ENCODE peak calls at places on chromosome 20, in five cellular contexts. I is IMR-90, K is transverse colon, T is upper lobe of right lung, Y is testis. V is an unnamed sample. For H3K4me1, the result is how much of the 10 kb centered on the place peaks cover.

GRCh38 chr20:32902456-32903420 is 44.0 kb downstream of the EFCAB8 start:
- DNase-seq in I (peak), K (peak), T (peak), Y (peak), V (peak)

GRCh38 chr20:45014671-45015415 is 48.5 kb downstream of the STK4 start:
- DNase-seq in I (peak), K (no peak), T (no peak), Y (no peak), V (no peak)

GRCh38 chr20:34538671-34539123 is 19.8 kb upstream of the MAP1LC3A start:
- DNase-seq in I (peak), K (peak), T (peak), Y (peak), V (peak)

GRCh38 chr20:2942439-2942838 is 69.2 kb downstream of the PTPRA start:
- DNase-seq in I (peak), K (no peak), T (no peak), Y (peak), V (no peak)

GRCh38 chr20:57223648-57224489 is 42.6 kb downstream of the BMP7 start:
- DNase-seq in I (no peak), K (peak), T (no peak), Y (peak), V (no peak)

GRCh38 chr20:45338121-45339030 is 9.8 kb downstream of the SDC4 start:
- DNase-seq in I (no peak), K (no peak), T (no peak), Y (no peak), V (no peak)

GRCh38 chr20:46128310-46129151 is 10.4 kb downstream of the CD40 start:
- DNase-seq in I (no peak), K (no peak), T (no peak), Y (peak), V (no peak)

GRCh38 chr20:62381202-62381797 is 5.6 kb upstream of the RPS21 start:
- DNase-seq in I (peak), K (no peak), T (no peak), Y (peak), V (no peak)

GRCh38 chr20:33563788-33564187 is 73.9 kb downstream of the CBFA2T2 start:
- DNase-seq in I (no peak), K (no peak), T (no peak), Y (no peak), V (no peak)

GRCh38 chr20:14477125-14477524 is 139.7 kb upstream of the FLRT3 start:
- DNase-seq in I (peak), K (no peak), T (no peak), Y (no peak), V (no peak)

GRCh38 chr20:11451793-11452291 is 465.9 kb upstream of the BTBD3 start:
- DNase-seq in I (peak), K (no peak), T (no peak), Y (no peak), V (no peak)

DNA sequence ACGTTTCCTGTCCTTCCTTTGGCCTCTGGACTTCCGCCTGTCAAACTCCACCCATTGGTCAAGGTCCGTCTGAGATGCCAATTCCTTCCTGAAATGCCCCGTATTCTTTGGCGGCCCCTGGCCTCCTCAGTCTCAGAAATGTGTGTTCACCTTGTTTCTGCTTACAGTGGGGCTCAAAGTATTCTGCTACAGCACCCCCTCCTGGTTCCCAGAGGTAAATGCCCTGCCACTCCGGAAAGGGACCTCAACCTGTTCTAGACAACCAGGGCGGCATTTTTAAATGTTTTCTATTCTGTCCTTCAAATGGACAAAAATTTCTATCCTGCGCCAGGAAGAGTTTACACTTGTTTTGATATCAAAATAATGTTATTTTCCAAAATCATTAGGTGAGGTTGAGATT is 12.1 kb upstream of the PAX1 start:
- DNase-seq in I (no peak), K (no peak), T (no peak), Y (peak), V (no peak)
- TF ChIP-seq CTCF in I (no peak), K (no peak), T (no peak), Y (no peak), V (no peak)

DNA sequence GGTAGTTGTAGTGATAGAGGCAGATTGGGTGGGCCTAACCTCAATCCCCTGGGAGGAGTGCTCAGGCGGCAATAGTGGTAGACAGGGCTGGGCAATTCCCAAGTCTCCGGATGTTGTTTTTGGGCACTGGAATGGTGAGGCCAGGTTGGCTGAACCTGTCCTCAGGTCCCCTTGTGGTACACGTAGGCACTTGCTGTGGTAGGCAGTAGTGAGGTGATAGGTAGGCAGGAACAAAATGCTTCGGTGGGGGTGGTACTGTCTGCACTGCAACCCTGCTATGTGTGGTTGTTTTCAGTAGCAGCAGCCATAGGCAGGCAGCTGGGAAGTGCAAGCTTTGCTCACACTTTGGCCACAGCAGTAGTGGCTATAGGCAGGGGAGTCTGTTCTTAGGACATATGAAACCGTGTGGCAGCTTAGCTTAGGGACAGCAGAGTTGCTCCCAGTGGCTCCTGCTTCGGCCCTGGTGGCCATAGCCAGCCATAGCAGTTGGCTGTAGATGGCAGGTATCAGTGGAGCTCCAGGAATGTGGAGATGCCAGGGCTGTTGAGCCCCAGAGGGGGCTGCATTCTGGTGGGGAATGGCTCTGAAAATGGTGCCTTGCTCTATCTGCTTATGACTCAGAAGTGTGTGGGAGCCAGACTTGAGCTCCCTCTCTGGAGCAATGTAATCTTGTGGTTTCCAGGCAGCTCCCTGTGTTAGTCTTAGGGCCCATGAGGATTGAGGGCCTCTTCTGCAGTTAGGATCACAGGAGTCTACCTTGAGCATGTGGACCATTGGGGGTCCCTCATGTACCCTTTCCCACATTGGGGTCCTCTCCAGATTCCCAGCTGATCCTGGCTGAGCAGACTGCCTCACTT is 241.8 kb upstream of the BMP2 start:
- DNase-seq in I (peak), K (no peak), T (no peak), Y (no peak), V (no peak)
- H3K4me1 ChIP-seq in I (under half), K (under half), T (under half), Y (under half), V (under half)

GRCh38 chr20:680638-681037 is 5.0 kb upstream of the SCRT2 start:
- DNase-seq in I (no peak), K (no peak), T (no peak), Y (no peak), V (no peak)

GRCh38 chr20:687468-688203 is 12.0 kb upstream of the SCRT2 start:
- DNase-seq in I (no peak), K (no peak), T (no peak), Y (no peak), V (no peak)

GRCh38 chr20:688809-689208 is 13.2 kb upstream of the SCRT2 start:
- DNase-seq in I (peak), K (no peak), T (no peak), Y (no peak), V (peak)

GRCh38 chr20:682123-682522 is 6.5 kb upstream of the SCRT2 start:
- DNase-seq in I (no peak), K (no peak), T (no peak), Y (no peak), V (no peak)

DNA sequence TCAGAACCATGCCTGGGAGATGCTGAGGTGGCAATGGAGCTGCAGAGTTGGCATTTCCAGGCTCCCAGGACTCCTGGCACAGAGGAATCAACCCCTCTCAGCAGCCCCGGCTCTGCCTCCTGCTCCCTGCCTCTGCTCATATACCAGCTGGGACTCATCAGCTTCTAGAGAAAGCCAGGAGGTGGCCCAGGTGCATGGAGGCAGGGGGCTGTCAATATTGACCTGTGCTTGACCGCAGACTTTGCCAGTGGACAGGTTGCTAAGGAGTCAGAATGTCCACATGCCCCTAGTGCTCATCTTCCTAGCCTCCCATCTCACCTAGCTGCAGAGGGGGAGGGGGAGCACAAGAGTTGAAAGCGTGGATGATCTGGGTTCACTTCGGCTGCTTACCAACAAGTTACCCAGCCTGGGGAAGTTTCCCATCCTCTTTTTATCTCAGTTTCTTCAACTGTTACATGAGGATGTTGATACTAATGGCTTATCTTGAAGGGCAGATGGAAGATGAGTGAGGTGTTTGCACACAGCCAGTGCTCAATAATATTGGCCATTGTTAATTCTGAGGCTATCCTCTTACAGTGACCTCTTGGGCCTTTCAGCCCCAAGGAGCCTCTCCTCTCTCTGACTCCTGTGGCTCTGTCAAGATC is 9.2 kb upstream of the SCRT2 start:
- DNase-seq in I (no peak), K (no peak), T (no peak), Y (no peak), V (no peak)
- TF ChIP-seq CTCF in I (no peak), K (no peak), T (no peak), Y (no peak), V (no peak)

GRCh38 chr20:48709744-48710143 is 118.1 kb downstream of the PREX1 start:
- DNase-seq in I (no peak), K (no peak), T (no peak), Y (no peak), V (no peak)

GRCh38 chr20:48708116-48708515 is 119.7 kb downstream of the PREX1 start:
- DNase-seq in I (no peak), K (no peak), T (no peak), Y (no peak), V (no peak)

GRCh38 chr20:48710341-48711043 is 117.3 kb downstream of the PREX1 start:
- DNase-seq in I (no peak), K (no peak), T (no peak), Y (no peak), V (no peak)

GRCh38 chr20:48708630-48709029 is 119.2 kb downstream of the PREX1 start:
- DNase-seq in I (no peak), K (no peak), T (no peak), Y (no peak), V (no peak)

DNA sequence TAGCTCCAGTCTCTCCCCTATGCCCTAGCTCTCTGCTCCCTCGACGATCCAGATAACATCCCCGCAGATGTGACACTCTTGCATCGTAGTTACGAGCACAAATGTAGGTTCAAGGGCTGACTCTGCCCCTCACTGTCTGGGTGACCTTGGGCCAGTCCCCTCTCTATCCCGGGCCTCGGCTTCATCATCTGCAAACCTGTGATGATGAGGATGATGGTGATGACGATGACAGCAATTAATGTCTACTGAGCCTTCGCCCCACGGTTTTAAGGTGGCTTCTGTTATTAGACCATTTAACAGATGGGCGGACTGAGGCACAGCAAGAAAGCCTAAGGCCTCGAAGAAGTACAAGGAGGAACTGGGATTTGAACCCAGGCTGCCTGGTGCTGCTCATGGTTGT is 118.5 kb downstream of the PREX1 start:
- DNase-seq in I (no peak), K (no peak), T (no peak), Y (no peak), V (no peak)
- H3K4me1 ChIP-seq in I (under half), K (under half), T (under half), Y (under half), V (under half)

DNA sequence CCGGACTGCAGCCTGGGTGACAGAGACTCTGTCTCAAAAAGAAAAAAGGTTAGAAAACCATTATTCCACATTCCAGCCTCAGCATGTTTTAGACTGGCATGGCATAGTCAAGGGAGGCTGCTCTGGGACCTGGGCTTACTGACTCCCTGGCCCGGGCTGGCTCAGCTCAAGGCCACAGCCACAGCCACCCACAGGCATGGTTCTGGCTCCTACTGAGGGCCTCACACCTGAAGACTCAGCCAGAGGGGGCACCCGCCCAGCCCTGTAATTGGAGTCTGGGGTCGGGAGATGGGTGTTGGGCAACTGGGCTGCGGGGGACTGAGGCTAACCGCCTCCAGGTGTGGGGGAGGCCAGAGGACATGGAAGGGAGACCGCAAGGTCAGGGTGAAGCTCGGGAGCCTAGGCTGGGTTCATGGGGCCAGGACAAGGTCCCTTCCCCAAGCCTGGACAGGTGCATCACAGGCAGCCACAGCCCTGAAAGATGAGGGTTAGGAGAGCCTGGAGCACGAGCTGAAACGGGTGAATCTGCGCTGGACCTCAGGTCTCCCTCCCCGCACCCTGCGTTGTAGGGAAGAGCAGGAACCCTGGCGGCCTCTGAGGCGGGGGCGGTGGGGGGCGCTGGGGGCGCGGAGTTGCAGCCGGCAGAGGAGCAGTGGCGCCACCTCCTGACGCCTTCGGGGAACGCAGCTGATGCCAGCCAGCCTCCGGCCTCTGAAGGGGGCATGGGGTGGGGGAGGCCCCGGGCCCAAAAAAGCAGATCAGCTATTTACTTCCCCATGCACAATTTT is 67.7 kb upstream of the SRSF6 start:
- DNase-seq in I (no peak), K (no peak), T (peak), Y (peak), V (no peak)
- TF ChIP-seq CTCF in I (peak), K (peak), T (peak), Y (no peak), V (no peak)

DNA sequence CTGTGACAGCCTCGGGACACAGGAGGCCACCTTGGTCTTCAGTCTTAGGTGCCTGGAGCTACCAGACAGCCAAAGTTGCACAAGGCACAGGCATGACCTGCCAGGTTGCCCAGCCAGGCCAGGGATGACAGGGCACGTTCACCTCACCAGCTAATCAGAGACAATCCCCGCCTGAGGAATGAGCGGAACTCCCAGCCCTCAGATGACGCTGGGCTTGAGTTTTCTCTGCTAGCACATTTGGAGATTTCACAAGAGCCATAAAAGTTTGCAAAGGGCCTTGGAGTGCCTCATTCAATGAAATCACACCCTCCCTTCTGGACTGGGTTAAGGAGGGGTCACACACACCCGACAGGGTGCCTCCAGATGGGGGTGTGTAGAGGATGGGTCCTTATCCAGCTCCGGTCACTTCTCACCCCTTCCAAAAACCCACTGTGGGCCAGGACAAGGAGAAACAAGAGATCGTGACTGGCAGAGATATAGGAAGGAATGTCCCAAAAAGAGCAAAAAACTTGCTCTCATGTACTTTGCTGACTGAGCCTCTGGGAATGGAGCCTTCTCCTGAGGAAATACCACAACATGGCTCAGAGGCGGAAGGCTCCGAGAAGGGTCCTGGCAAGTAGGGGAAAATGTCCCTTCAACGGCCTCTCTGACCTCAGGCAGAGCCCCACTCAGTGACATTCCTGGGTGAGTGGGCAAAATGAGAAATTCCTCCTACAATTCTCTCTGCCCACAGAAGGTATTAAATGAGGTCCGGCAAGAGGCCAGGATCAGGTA is 121.6 kb downstream of the ISM1 start:
- DNase-seq in I (no peak), K (no peak), T (peak), Y (no peak), V (no peak)
- H3K4me1 ChIP-seq in I (under half), K (under half), T (under half), Y (under half), V (under half)

GRCh38 chr20:36542019-36542488 is 735 bp downstream of the MYL9 start:
- DNase-seq in I (peak), K (peak), T (no peak), Y (peak), V (no peak)
- TF ChIP-seq CTCF in I (peak), K (peak), T (peak), Y (peak), V (no peak)

DNA sequence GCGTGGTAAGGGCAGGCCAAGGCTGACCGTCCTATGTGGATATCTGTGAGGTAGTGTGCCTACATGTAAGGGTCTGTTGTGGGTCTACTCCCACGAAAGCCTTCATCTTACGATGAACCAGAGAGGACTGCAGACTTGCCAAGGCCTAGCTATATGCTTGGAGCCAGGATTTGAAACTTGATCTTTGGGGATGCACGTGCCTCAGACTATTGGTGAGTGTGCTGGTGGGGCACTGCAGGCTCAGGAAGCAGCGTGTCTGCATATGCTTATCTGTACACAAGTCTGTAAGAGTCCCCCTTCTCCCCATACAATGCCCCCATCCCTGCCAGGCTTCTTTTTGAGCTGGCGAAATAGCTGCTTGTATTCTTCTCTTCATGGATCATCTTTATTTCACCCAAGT is 17.9 kb downstream of the PLCG1 start:
- DNase-seq in I (peak), K (no peak), T (no peak), Y (no peak), V (no peak)
- H3K4me1 ChIP-seq in I (under half), K (under half), T (half or more), Y (under half), V (under half)

GRCh38 chr20:50569864-50570836 is 60.0 kb downstream of the PTPN1 start:
- DNase-seq in I (peak), K (no peak), T (no peak), Y (peak), V (no peak)
- TF ChIP-seq CTCF in I (peak), K (no peak), T (peak), Y (no peak), V (no peak)

GRCh38 chr20:1840865-1841553 is 54.2 kb upstream of the SIRPA start:
- DNase-seq in I (peak), K (no peak), T (no peak), Y (no peak), V (no peak)

GRCh38 chr20:1844723-1845523 is 50.3 kb upstream of the SIRPA start:
- DNase-seq in I (peak), K (peak), T (peak), Y (peak), V (no peak)

GRCh38 chr20:1845701-1846100 is 49.5 kb upstream of the SIRPA start:
- DNase-seq in I (no peak), K (no peak), T (no peak), Y (no peak), V (no peak)

GRCh38 chr20:1841554-1842140 is 53.6 kb upstream of the SIRPA start:
- DNase-seq in I (peak), K (peak), T (no peak), Y (no peak), V (peak)

GRCh38 chr20:1842281-1842680 is 52.9 kb upstream of the SIRPA start:
- DNase-seq in I (no peak), K (no peak), T (no peak), Y (no peak), V (no peak)
- H3K4me1 ChIP-seq in I (under half), K (under half), T (under half), Y (under half), V (under half)